ENCODE peak calls at places on chromosomes 11 and 22, in seven cellular contexts. One of them, this sample, is unnamed.
A peak's percentile ranks its signal among the peaks of the same experiment; 100 is the strongest.

GRCh38 chr11:833114-833791 is 501 bp downstream of the CD151 start:
- DNase-seq in neuronal stem cell: no peak
- DNase-seq in K562: peak; percentile 64
- DNase-seq in MM.1S: peak; percentile 33
- DNase-seq in adipocyte: peak; percentile 78
- DNase-seq in thoracic aorta: no peak
- DNase-seq in colonic mucosa: peak; percentile 63
- DNase-seq in this sample: peak; percentile 73

GRCh38 chr22:37330200-37331033 is 48.1 kb downstream of the CYTH4 start:
- DNase-seq in neuronal stem cell: peak; percentile 88
- DNase-seq in MM.1S: peak; percentile 53
- DNase-seq in thoracic aorta: no peak
- DNase-seq in colonic mucosa: peak; percentile 73
- DNase-seq in adipocyte: no peak
- DNase-seq in K562: peak; percentile 80
- DNase-seq in this sample: peak; percentile 44

GRCh38 chr22:19970479-19971275 is 29.1 kb upstream of the TXNRD2 start:
- DNase-seq in colonic mucosa: peak; percentile 69
- DNase-seq in neuronal stem cell: peak; percentile 65
- DNase-seq in MM.1S: peak; percentile 54
- DNase-seq in adipocyte: peak; percentile 77
- DNase-seq in K562: peak; percentile 98
- DNase-seq in thoracic aorta: no peak
- DNase-seq in this sample: peak; percentile 49

GRCh38 chr22:44363980-44364749 is 51.4 kb upstream of the SHISAL1 start:
- DNase-seq in thoracic aorta: peak; percentile 46
- DNase-seq in neuronal stem cell: no peak
- DNase-seq in MM.1S: no peak
- DNase-seq in colonic mucosa: no peak
- DNase-seq in adipocyte: peak; percentile 29
- DNase-seq in K562: no peak
- DNase-seq in this sample: no peak

GRCh38 chr11:15967166-15967565 is 389.2 kb downstream of the SOX6 start:
- DNase-seq in colonic mucosa: peak; percentile 73
- DNase-seq in K562: peak; percentile 22
- DNase-seq in adipocyte: peak; percentile 53
- DNase-seq in thoracic aorta: no peak
- DNase-seq in MM.1S: no peak
- DNase-seq in neuronal stem cell: no peak
- DNase-seq in this sample: no peak

GRCh38 chr11:66883021-66883968 is 26.4 kb downstream of the LRFN4 start:
- DNase-seq in colonic mucosa: peak; percentile 83
- DNase-seq in thoracic aorta: no peak
- DNase-seq in K562: peak; percentile 64
- DNase-seq in adipocyte: peak; percentile 81
- DNase-seq in neuronal stem cell: peak; percentile 54
- DNase-seq in MM.1S: peak; percentile 61
- DNase-seq in this sample: peak; percentile 51

GRCh38 chr11:78216571-78217287 is 28.0 kb downstream of the USP35 start:
- DNase-seq in K562: peak; percentile 34
- DNase-seq in thoracic aorta: no peak
- DNase-seq in adipocyte: no peak
- DNase-seq in colonic mucosa: no peak
- DNase-seq in neuronal stem cell: no peak
- DNase-seq in MM.1S: no peak
- DNase-seq in this sample: no peak

GRCh38 chr22:48515571-48516200 is 1312.0 kb downstream of the BRD1 start:
- DNase-seq in neuronal stem cell: no peak
- DNase-seq in adipocyte: no peak
- DNase-seq in thoracic aorta: no peak
- DNase-seq in K562: no peak
- DNase-seq in MM.1S: no peak
- DNase-seq in colonic mucosa: no peak
- DNase-seq in this sample: no peak

GRCh38 chr22:27438271-27438980 is 363.1 kb downstream of the MN1 start:
- DNase-seq in neuronal stem cell: peak; percentile 54
- DNase-seq in MM.1S: no peak
- DNase-seq in K562: no peak
- DNase-seq in colonic mucosa: peak; percentile 31
- DNase-seq in thoracic aorta: no peak
- DNase-seq in adipocyte: no peak
- DNase-seq in this sample: peak; percentile 52

GRCh38 chr11:59787816-59788215 is 22.8 kb downstream of the MRPL16 start:
- DNase-seq in MM.1S: no peak
- DNase-seq in thoracic aorta: no peak
- DNase-seq in K562: no peak
- DNase-seq in adipocyte: peak; percentile 55
- DNase-seq in colonic mucosa: no peak
- DNase-seq in neuronal stem cell: no peak
- DNase-seq in this sample: no peak

GRCh38 chr11:86893235-86893634 is 62.0 kb downstream of the FZD4 start:
- DNase-seq in K562: no peak
- DNase-seq in MM.1S: no peak
- DNase-seq in colonic mucosa: no peak
- DNase-seq in adipocyte: no peak
- DNase-seq in thoracic aorta: no peak
- DNase-seq in neuronal stem cell: no peak
- DNase-seq in this sample: no peak

DNA sequence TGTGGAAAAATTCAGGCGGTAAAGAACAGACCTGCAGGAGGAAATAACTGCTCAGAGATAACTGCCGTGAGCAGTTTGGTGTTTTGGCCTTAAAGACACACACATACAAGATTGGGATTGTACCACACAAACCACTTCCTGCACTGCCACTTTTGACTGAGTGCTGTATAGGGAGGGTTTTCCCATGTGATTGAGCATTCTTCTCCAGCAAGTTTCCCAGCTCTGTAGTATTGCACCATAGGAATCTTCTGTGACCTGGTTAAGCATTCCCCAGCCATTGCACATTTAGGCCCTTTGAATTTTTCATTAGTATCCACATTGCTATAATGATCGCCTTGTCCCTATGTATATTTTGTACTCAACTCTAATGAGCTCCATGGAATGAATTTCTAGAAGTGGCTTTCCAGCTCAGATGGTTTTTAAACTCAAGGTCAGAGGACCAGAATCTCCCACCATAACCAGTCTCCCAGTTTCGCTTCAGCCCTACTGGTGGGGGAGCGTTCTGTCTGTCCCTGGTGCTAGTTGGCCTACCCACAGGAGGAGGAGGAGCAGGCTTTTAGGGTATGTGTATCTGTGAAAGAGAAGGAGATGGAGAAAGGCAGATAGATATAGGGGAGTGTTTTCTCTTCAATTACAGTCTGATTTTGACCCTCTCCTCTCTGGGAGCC is 9.3 kb downstream of the CD82 start:
- DNase-seq in thoracic aorta: no peak
- DNase-seq in adipocyte: peak; percentile 92
- DNase-seq in MM.1S: peak; percentile 38
- DNase-seq in K562: no peak
- DNase-seq in neuronal stem cell: no peak
- DNase-seq in colonic mucosa: no peak
- DNase-seq in this sample: no peak
- H3K4me3 ChIP-seq in thoracic aorta: no peak overlapping the region
- H3K4me3 ChIP-seq in adipocyte: peak overlapping the region; percentile 15
- H3K4me3 ChIP-seq in MM.1S: no peak overlapping the region
- H3K4me3 ChIP-seq in K562: no peak overlapping the region
- H3K4me3 ChIP-seq in neuronal stem cell: no peak overlapping the region
- H3K4me3 ChIP-seq in colonic mucosa: no peak overlapping the region
- H3K4me3 ChIP-seq in this sample: no peak overlapping the region

GRCh38 chr11:6681949-6682348 is 1.2 kb downstream of the MRPL17 start:
- DNase-seq in colonic mucosa: no peak
- DNase-seq in thoracic aorta: no peak
- DNase-seq in neuronal stem cell: no peak
- DNase-seq in adipocyte: peak; percentile 35
- DNase-seq in MM.1S: no peak
- DNase-seq in K562: peak; percentile 26
- DNase-seq in this sample: no peak
- H3K4me3 ChIP-seq in colonic mucosa: peak overlapping the region; percentile 98
- H3K4me3 ChIP-seq in thoracic aorta: peak overlapping the region; percentile 83
- H3K4me3 ChIP-seq in neuronal stem cell: peak overlapping the region; percentile 92
- H3K4me3 ChIP-seq in adipocyte: peak overlapping the region; percentile 92
- H3K4me3 ChIP-seq in MM.1S: peak overlapping the region; percentile 98
- H3K4me3 ChIP-seq in K562: peak overlapping the region; percentile 68
- H3K4me3 ChIP-seq in this sample: peak overlapping the region; percentile 95

GRCh38 chr11:33868646-33869461 is 23.0 kb downstream of the LMO2 start:
- DNase-seq in adipocyte: no peak
- DNase-seq in K562: peak; percentile 68
- DNase-seq in colonic mucosa: no peak
- DNase-seq in MM.1S: no peak
- DNase-seq in neuronal stem cell: no peak
- DNase-seq in thoracic aorta: no peak
- DNase-seq in this sample: no peak

GRCh38 chr11:33869511-33870422 is 22.1 kb downstream of the LMO2 start:
- DNase-seq in thoracic aorta: no peak
- DNase-seq in MM.1S: peak; percentile 15
- DNase-seq in neuronal stem cell: no peak
- DNase-seq in colonic mucosa: peak; percentile 49
- DNase-seq in K562: peak; percentile 72
- DNase-seq in adipocyte: peak; percentile 58
- DNase-seq in this sample: peak; percentile 27

GRCh38 chr11:33864479-33864878 is 27.4 kb downstream of the LMO2 start:
- DNase-seq in thoracic aorta: no peak
- DNase-seq in adipocyte: no peak
- DNase-seq in MM.1S: no peak
- DNase-seq in colonic mucosa: no peak
- DNase-seq in K562: no peak
- DNase-seq in neuronal stem cell: no peak
- DNase-seq in this sample: no peak

GRCh38 chr11:33867996-33868645 is 23.8 kb downstream of the LMO2 start:
- DNase-seq in colonic mucosa: no peak
- DNase-seq in K562: no peak
- DNase-seq in neuronal stem cell: no peak
- DNase-seq in thoracic aorta: no peak
- DNase-seq in MM.1S: no peak
- DNase-seq in adipocyte: no peak
- DNase-seq in this sample: no peak

DNA sequence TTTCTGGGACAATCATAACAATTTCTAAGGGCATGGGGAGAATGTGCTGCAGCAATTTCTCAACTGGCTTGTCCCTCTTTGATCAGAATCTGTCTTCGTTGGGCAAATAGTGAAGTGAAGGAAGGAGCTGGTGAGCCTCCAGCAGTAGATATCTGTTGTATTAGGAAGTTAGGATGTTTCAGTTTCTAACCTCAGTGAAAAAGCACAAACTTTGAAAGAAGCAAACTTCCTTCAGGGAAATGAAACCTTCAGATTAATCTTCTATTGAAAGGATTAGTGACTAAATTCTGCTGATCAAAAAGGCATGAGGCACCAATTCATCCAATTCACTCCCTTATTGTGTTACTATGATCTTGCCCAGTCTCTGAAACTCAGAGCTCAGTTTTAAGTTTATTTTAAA is 24.3 kb downstream of the LMO2 start:
- DNase-seq in K562: no peak
- DNase-seq in colonic mucosa: no peak
- DNase-seq in thoracic aorta: no peak
- DNase-seq in adipocyte: no peak
- DNase-seq in neuronal stem cell: no peak
- DNase-seq in MM.1S: no peak
- DNase-seq in this sample: no peak
- H3K4me3 ChIP-seq in K562: peak overlapping the region; percentile 75
- H3K4me3 ChIP-seq in colonic mucosa: no peak overlapping the region
- H3K4me3 ChIP-seq in thoracic aorta: peak overlapping the region; percentile 84
- H3K4me3 ChIP-seq in adipocyte: no peak overlapping the region
- H3K4me3 ChIP-seq in neuronal stem cell: no peak overlapping the region
- H3K4me3 ChIP-seq in MM.1S: no peak overlapping the region
- H3K4me3 ChIP-seq in this sample: no peak overlapping the region

GRCh38 chr11:73189315-73189714 is 28.8 kb upstream of the P2RY2 start:
- DNase-seq in thoracic aorta: no peak
- DNase-seq in adipocyte: no peak
- DNase-seq in K562: no peak
- DNase-seq in colonic mucosa: no peak
- DNase-seq in neuronal stem cell: no peak
- DNase-seq in MM.1S: no peak
- DNase-seq in this sample: no peak
- H3K4me3 ChIP-seq in thoracic aorta: no peak overlapping the region
- H3K4me3 ChIP-seq in adipocyte: no peak overlapping the region
- H3K4me3 ChIP-seq in K562: no peak overlapping the region
- H3K4me3 ChIP-seq in colonic mucosa: no peak overlapping the region
- H3K4me3 ChIP-seq in neuronal stem cell: no peak overlapping the region
- H3K4me3 ChIP-seq in MM.1S: no peak overlapping the region
- H3K4me3 ChIP-seq in this sample: no peak overlapping the region

GRCh38 chr11:118115048-118115447 is 28.3 kb upstream of the SMIM35 start:
- DNase-seq in MM.1S: no peak
- DNase-seq in colonic mucosa: no peak
- DNase-seq in thoracic aorta: no peak
- DNase-seq in neuronal stem cell: no peak
- DNase-seq in K562: no peak
- DNase-seq in adipocyte: no peak
- DNase-seq in this sample: no peak

GRCh38 chr11:118120793-118121192 is 31.8 kb downstream of the SCN4B start:
- DNase-seq in adipocyte: no peak
- DNase-seq in neuronal stem cell: no peak
- DNase-seq in thoracic aorta: no peak
- DNase-seq in MM.1S: no peak
- DNase-seq in K562: no peak
- DNase-seq in colonic mucosa: no peak
- DNase-seq in this sample: no peak

GRCh38 chr11:118113031-118113430 is 26.3 kb upstream of the SMIM35 start:
- DNase-seq in colonic mucosa: no peak
- DNase-seq in MM.1S: no peak
- DNase-seq in neuronal stem cell: no peak
- DNase-seq in adipocyte: no peak
- DNase-seq in thoracic aorta: no peak
- DNase-seq in K562: no peak
- DNase-seq in this sample: no peak

GRCh38 chr11:118114266-118114665 is 27.5 kb upstream of the SMIM35 start:
- DNase-seq in adipocyte: no peak
- DNase-seq in K562: no peak
- DNase-seq in colonic mucosa: no peak
- DNase-seq in MM.1S: no peak
- DNase-seq in thoracic aorta: no peak
- DNase-seq in neuronal stem cell: no peak
- DNase-seq in this sample: no peak

DNA sequence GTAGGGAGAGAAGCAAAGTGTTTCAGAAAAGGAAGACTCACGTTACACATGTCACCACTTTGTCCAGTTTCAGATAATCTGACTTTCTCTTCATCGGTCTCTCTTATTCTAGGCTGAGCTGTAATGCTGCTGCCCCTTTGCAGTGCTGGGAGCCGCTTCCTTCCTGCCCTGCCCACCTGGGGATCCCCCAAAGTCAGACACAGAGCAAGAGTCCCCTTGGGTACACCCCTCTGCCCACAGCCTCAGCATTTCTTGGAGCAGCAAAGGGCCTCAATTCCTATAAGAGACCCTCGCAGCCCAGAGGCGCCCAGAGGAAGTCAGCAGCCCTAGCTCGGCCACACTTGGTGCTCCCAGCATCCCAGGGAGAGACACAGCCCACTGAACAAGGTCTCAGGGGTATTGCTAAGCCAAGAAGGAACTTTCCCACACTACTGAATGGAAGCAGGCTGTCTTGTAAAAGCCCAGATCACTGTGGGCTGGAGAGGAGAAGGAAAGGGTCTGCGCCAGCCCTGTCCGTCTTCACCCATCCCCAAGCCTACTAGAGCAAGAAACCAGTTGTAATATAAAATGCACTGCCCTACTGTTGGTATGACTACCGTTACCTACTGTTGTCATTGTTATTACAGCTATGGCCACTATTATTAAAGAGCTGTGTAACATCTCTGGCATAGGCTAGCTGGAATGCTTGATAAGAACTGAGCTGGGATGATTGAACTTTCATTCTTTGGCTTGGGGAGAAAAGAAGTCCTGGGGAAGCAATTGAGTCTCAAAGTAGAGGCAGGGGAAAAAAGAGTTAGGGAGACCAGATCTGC is 31.2 kb upstream of the SMIM35 start:
- DNase-seq in neuronal stem cell: no peak
- DNase-seq in colonic mucosa: no peak
- DNase-seq in thoracic aorta: no peak
- DNase-seq in adipocyte: no peak
- DNase-seq in MM.1S: no peak
- DNase-seq in K562: no peak
- DNase-seq in this sample: no peak
- H3K4me3 ChIP-seq in neuronal stem cell: no peak overlapping the region
- H3K4me3 ChIP-seq in colonic mucosa: no peak overlapping the region
- H3K4me3 ChIP-seq in thoracic aorta: no peak overlapping the region
- H3K4me3 ChIP-seq in adipocyte: no peak overlapping the region
- H3K4me3 ChIP-seq in MM.1S: no peak overlapping the region
- H3K4me3 ChIP-seq in K562: no peak overlapping the region
- H3K4me3 ChIP-seq in this sample: no peak overlapping the region